ENCODE peak calls at places on chromosomes 1 and 21, in seven cellular contexts. I is right cardiac atrium, K is Peyer's patch, T is GM19239, S is NB4, A is tibial artery, D is T1000. M is an unnamed sample.

GRCh38 chr21:31731112-31731801 is 661 bp downstream of the SCAF4 start:
- DNase-seq in T (peak), A (peak), D (no peak), S (peak), I (peak), K (peak), M (peak)

GRCh38 chr1:75471245-75471644 is 139.7 kb downstream of the SLC44A5 start:
- DNase-seq in A (no peak), D (no peak), K (no peak), S (no peak), T (no peak), I (no peak), M (no peak)

GRCh38 chr1:204672482-204673216 is 12.9 kb downstream of the LRRN2 start:
- DNase-seq in A (peak), D (no peak), T (no peak), I (no peak), S (no peak), K (no peak), M (no peak)

GRCh38 chr1:39509360-39510009 is 18.0 kb downstream of the BMP8A start:
- DNase-seq in A (no peak), I (peak), D (no peak), K (peak), T (no peak), S (peak), M (no peak)

GRCh38 chr1:84143796-84144565 is at the start of gene PRKACB:
- DNase-seq in I (no peak), D (no peak), K (no peak), S (peak), T (peak), A (no peak), M (no peak)

GRCh38 chr1:43822040-43822439 is 111.6 kb upstream of the ARTN start:
- DNase-seq in A (no peak), I (no peak), S (no peak), T (no peak), K (no peak), D (peak), M (no peak)

GRCh38 chr1:3652538-3653285 is 396 bp downstream of the TP73 start:
- DNase-seq in A (no peak), I (peak), D (no peak), T (no peak), K (no peak), S (peak), M (no peak)

GRCh38 chr1:63304410-63304809 is 18.0 kb upstream of the FOXD3 start:
- DNase-seq in A (no peak), T (no peak), D (no peak), K (no peak), I (no peak), S (no peak), M (no peak)

GRCh38 chr1:37999434-38000232 is 5.7 kb downstream of the FHL3 start:
- DNase-seq in K (no peak), S (peak), A (peak), I (peak), D (peak), T (no peak), M (no peak)

GRCh38 chr1:54464477-54465146 is 58.4 kb upstream of the SSBP3 start:
- DNase-seq in A (no peak), K (no peak), S (peak), T (no peak), I (no peak), D (no peak), M (no peak)

GRCh38 chr1:153081736-153082135 is 10.3 kb upstream of the SPRR2B start:
- DNase-seq in S (no peak), A (no peak), K (no peak), T (no peak), I (no peak), D (no peak), M (no peak)

GRCh38 chr1:28540651-28541050 is 12.2 kb upstream of the TRNAU1AP start:
- DNase-seq in K (no peak), S (no peak), D (no peak), A (no peak), T (no peak), I (no peak), M (no peak)

GRCh38 chr1:53763461-53763860 is 24.5 kb upstream of the GLIS1 start:
- DNase-seq in T (no peak), A (no peak), D (no peak), I (no peak), S (no peak), K (no peak), M (no peak)

GRCh38 chr1:84972377-84972987 is 24.4 kb downstream of the MCOLN2 start:
- DNase-seq in A (no peak), T (no peak), S (no peak), I (no peak), K (no peak), D (no peak), M (no peak)

GRCh38 chr1:201584510-201584991 is 45.6 kb downstream of the NAV1 start:
- DNase-seq in S (no peak), A (peak), D (no peak), T (no peak), K (no peak), I (peak), M (no peak)

GRCh38 chr1:117447661-117448060 is 80.4 kb downstream of the MAN1A2 start:
- DNase-seq in S (no peak), A (no peak), K (no peak), I (no peak), T (no peak), D (no peak), M (no peak)

M was measured in stomach.